ENCODE peak calls at places on chromosome 10, in nine cellular contexts. V is HCT116; M is A549; H is CD8-positive, alpha-beta T cell; D is DND-41; S is IMR-90; E is lung; R is fibroblast of lung; G is sigmoid colon. W is an unnamed sample.

GRCh38 chr10:117248700-117249465 is 8.0 kb downstream of the SLC18A2 start:
- DNase-seq in V (no peak), M (no peak), H (no peak), D (no peak), S (no peak), E (no peak), R (no peak), G (no peak), W (no peak)

GRCh38 chr10:78524342-78524741 is 490.7 kb downstream of the RPS24 start:
- DNase-seq in V (no peak), M (no peak), H (no peak), D (no peak), S (no peak), E (no peak), R (no peak), G (no peak), W (no peak)

GRCh38 chr10:93813507-93814465 is 56.0 kb downstream of the LGI1 start:
- DNase-seq in V (peak; percentile 64), M (peak; percentile 75), H (peak; percentile 6), D (peak; percentile 45), S (peak; percentile 41), E (peak; percentile 56), R (peak; percentile 31), G (no peak), W (peak; percentile 21)

GRCh38 chr10:68032113-68032512 is 43.0 kb downstream of the HERC4 start:
- DNase-seq in V (no peak), M (no peak), H (no peak), D (no peak), S (peak; percentile 18), E (no peak), R (no peak), G (no peak), W (no peak)

GRCh38 chr10:48708144-48708543 is 23.5 kb downstream of the WDFY4 start:
- DNase-seq in V (no peak), M (no peak), H (no peak), D (no peak), S (peak; percentile 25), E (no peak), R (no peak), G (no peak), W (no peak)

GRCh38 chr10:88271736-88272135 is 311.4 kb downstream of the RNLS start:
- DNase-seq in V (no peak), M (no peak), H (no peak), D (peak; percentile 64), S (peak; percentile 43), E (no peak), R (peak; percentile 42), G (no peak), W (no peak)

GRCh38 chr10:109904397-109904796 is 18.9 kb downstream of the XPNPEP1 start:
- DNase-seq in V (no peak), M (no peak), H (no peak), D (no peak), S (no peak), E (no peak), R (no peak), G (no peak), W (no peak)

GRCh38 chr10:5862360-5862929 is 27.2 kb downstream of the ANKRD16 start:
- DNase-seq in V (no peak), M (no peak), H (no peak), D (no peak), S (peak; percentile 9), E (no peak), R (no peak), G (no peak), W (no peak)

GRCh38 chr10:100835810-100836209 is 77.0 kb upstream of the SLF2 start:
- DNase-seq in V (no peak), M (no peak), H (no peak), D (no peak), S (no peak), E (no peak), R (no peak), G (no peak), W (no peak)

GRCh38 chr10:7161484-7162283 is 249.2 kb downstream of the SFMBT2 start:
- DNase-seq in V (no peak), M (no peak), H (no peak), D (no peak), S (no peak), E (no peak), R (peak; percentile 49), G (peak; percentile 71), W (no peak)

GRCh38 chr10:88159127-88159829 is 295.9 kb downstream of the PTEN start:
- DNase-seq in V (no peak), M (no peak), H (no peak), D (no peak), S (no peak), E (no peak), R (no peak), G (no peak), W (no peak)

GRCh38 chr10:116300477-116301034 is 23.7 kb upstream of the CCDC172 start:
- DNase-seq in V (no peak), M (no peak), H (no peak), D (no peak), S (no peak), E (no peak), R (no peak), G (no peak), W (no peak)

GRCh38 chr10:75211007-75211735 is 575 bp downstream of the VDAC2 start:
- DNase-seq in V (no peak), M (peak; percentile 68), H (no peak), D (peak; percentile 27), S (peak; percentile 57), E (no peak), R (peak; percentile 59), G (peak; percentile 58), W (peak; percentile 7)

GRCh38 chr10:14403359-14403758 is 72.6 kb upstream of the FRMD4A start:
- DNase-seq in V (no peak), M (no peak), H (no peak), D (no peak), S (no peak), E (no peak), R (no peak), G (no peak), W (no peak)

GRCh38 chr10:14403846-14404623 is 73.3 kb upstream of the FRMD4A start:
- DNase-seq in V (no peak), M (no peak), H (no peak), D (no peak), S (no peak), E (no peak), R (no peak), G (no peak), W (no peak)

GRCh38 chr10:14396441-14397048 is 65.8 kb upstream of the FRMD4A start:
- DNase-seq in V (no peak), M (no peak), H (no peak), D (no peak), S (no peak), E (no peak), R (no peak), G (no peak), W (no peak)

GRCh38 chr10:14397069-14397468 is 66.3 kb upstream of the FRMD4A start:
- DNase-seq in V (no peak), M (no peak), H (no peak), D (no peak), S (peak; percentile 100), E (peak; percentile 36), R (peak; percentile 97), G (no peak), W (no peak)

GRCh38 chr10:14399641-14400040 is 68.9 kb upstream of the FRMD4A start:
- DNase-seq in V (no peak), M (no peak), H (no peak), D (no peak), S (no peak), E (no peak), R (no peak), G (no peak), W (no peak)
- H3K27ac ChIP-seq in V (no peak overlapping the region), M (no peak overlapping the region), H (no peak overlapping the region), D (no peak overlapping the region), S (no peak overlapping the region), E (no peak overlapping the region), R (no peak overlapping the region), G (no peak overlapping the region), W (no peak overlapping the region)

DNA sequence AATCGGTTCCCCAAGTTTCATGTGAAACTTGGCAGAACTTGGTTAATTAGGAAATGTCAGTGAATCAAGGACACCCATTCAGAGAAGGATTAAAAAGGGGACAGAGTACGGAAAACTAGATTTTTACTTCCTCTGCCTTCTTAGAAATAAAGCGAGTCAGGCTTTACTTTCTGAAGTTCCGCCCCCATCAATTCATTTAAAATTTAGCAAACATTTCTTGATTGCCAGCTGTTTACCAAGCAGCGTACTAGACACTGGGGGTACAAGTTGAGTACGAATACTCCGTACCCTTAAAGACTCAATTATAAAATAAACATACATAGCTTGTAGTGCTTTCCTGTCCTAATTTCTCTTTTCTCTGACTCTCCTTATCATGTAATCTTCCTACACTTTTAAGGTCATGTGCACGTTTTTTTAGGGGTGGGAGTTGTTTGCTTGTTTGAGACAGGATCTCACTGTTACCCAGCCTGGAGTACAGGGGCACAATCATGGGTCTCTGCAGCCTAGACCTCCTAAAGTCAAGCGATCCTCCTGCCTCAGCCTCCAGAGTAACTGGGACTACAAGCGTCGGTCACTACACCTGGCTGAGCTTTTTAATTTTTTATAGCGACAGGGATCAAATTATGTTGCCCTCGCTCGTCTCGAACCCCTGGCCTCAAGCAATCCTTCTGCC is 704 bp upstream of the ABI1 start:
- DNase-seq in V (no peak), M (no peak), H (no peak), D (no peak), S (no peak), E (no peak), R (no peak), G (no peak), W (no peak)
- TF ChIP-seq CTCF in V (no peak), M (peak; percentile 15), H (peak; percentile 95), D (no peak), S (no peak), E (no peak), R (no peak), G (peak; percentile 51), W (peak; percentile 85)

DNA sequence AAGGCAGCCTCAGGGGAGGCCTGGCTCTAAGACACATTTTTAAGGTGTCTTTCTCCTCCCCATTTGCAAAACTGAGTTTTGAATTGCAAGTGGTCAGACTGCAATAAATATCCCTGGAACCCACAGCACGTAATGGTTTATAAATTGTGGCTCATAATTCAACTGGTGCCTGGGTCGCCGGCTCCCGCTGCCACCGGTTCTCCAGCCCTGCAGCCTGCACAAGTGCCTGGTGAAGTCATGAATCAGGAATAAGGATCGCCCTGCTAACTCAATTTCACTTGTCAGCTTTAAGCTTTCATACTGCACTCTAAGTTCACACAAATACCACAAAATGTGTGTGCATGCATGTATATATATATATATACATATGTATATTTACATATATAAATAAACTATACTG is 129.4 kb upstream of the UNC5B start:
- DNase-seq in V (no peak), M (no peak), H (no peak), D (no peak), S (no peak), E (no peak), R (no peak), G (peak; percentile 50), W (no peak)
- H3K9me3 ChIP-seq in V (no peaks in the 10 kb centered on the region), M (no peaks in the 10 kb centered on the region), H (no peaks in the 10 kb centered on the region), D (no peaks in the 10 kb centered on the region), S (no peaks in the 10 kb centered on the region), E (no peaks in the 10 kb centered on the region), R (no peaks in the 10 kb centered on the region), G (no peaks in the 10 kb centered on the region), W (no peaks in the 10 kb centered on the region)

DNA sequence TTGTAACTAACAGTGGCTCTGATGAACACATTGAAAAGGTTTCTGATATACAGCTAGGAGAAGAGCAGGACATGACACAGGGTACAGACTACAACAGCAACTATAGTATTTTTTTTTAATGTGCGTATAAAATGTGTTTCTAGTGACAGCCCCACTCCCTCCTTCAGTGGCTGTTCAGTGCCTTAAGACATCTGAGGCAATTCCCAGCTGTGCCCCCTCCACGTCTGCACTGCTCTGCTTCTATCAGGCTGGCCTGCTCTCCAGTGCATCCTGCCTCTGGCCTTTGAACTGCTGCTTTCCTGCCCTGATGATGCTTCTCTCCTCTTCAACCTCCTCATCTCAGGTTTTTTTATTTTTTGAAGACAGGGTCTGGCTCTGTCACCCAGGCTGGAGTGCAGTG is 111.2 kb downstream of the SPAG6 start:
- DNase-seq in V (no peak), M (no peak), H (no peak), D (no peak), S (no peak), E (no peak), R (no peak), G (no peak), W (no peak)
- H3K27ac ChIP-seq in V (no peak overlapping the region), M (no peak overlapping the region), H (no peak overlapping the region), D (no peak overlapping the region), S (no peak overlapping the region), E (no peak overlapping the region), R (no peak overlapping the region), G (no peak overlapping the region), W (no peak overlapping the region)

W was measured in CD4-positive, alpha-beta T cell.